ENCODE peak calls at places on chromosome 6, in seven cellular contexts. P, K, A, O, H, C and G are unnamed samples.

GRCh38 chr6:130337534-130337933 is 28.3 kb upstream of the TMEM200A start:
- DNase-seq in P (no peak), K (no peak), A (no peak), O (no peak), H (no peak), C (no peak), G (no peak)

GRCh38 chr6:25945175-25945574 is 14.7 kb upstream of the SLC17A2 start:
- DNase-seq in P (no peak), K (no peak), A (no peak), O (no peak), H (no peak), C (no peak), G (no peak)

GRCh38 chr6:13406781-13407180 is 78.4 kb upstream of the TBC1D7 start:
- DNase-seq in P (no peak), K (no peak), A (peak), O (no peak), H (no peak), C (peak), G (no peak)

GRCh38 chr6:163730496-163731210 is 316.1 kb downstream of the QKI start:
- DNase-seq in P (peak), K (no peak), A (no peak), O (no peak), H (no peak), C (no peak), G (no peak)

GRCh38 chr6:85516168-85516567 is 66.3 kb downstream of the NT5E start:
- DNase-seq in P (no peak), K (peak), A (no peak), O (no peak), H (no peak), C (no peak), G (no peak)

GRCh38 chr6:26521485-26522391 is 16.4 kb upstream of the HMGN4 start:
- DNase-seq in P (peak), K (peak), A (peak), O (peak), H (peak), C (no peak), G (peak)

GRCh38 chr6:108565893-108566292 is 5.2 kb downstream of the FOXO3 start:
- DNase-seq in P (no peak), K (peak), A (peak), O (no peak), H (no peak), C (no peak), G (no peak)

GRCh38 chr6:10518461-10519216 is 2.5 kb upstream of the GCNT2 start:
- DNase-seq in P (no peak), K (no peak), A (no peak), O (no peak), H (no peak), C (peak), G (peak)

GRCh38 chr6:91822581-91822980 is 1235.7 kb upstream of the MAP3K7 start:
- DNase-seq in P (no peak), K (no peak), A (no peak), O (no peak), H (no peak), C (no peak), G (no peak)

GRCh38 chr6:170052991-170053821 is 237.7 kb downstream of the DLL1 start:
- DNase-seq in P (no peak), K (no peak), A (no peak), O (no peak), H (no peak), C (no peak), G (no peak)

GRCh38 chr6:162882817-162883481 is 155.2 kb downstream of the PACRG start:
- DNase-seq in P (no peak), K (no peak), A (no peak), O (no peak), H (no peak), C (no peak), G (no peak)

GRCh38 chr6:53956068-53956711 is 155.1 kb upstream of the MLIP start:
- DNase-seq in P (peak), K (peak), A (peak), O (peak), H (no peak), C (peak), G (peak)

GRCh38 chr6:149319413-149319812 is 1.9 kb downstream of the TAB2 start:
- DNase-seq in P (no peak), K (no peak), A (no peak), O (no peak), H (no peak), C (no peak), G (no peak)

GRCh38 chr6:149903938-149904611 is 6.2 kb upstream of the RAET1E start:
- DNase-seq in P (no peak), K (no peak), A (no peak), O (no peak), H (no peak), C (no peak), G (no peak)

GRCh38 chr6:84457276-84457675 is 229.8 kb upstream of the CEP162 start:
- DNase-seq in P (no peak), K (peak), A (no peak), O (no peak), H (no peak), C (no peak), G (no peak)

GRCh38 chr6:1052262-1052661 is 259.6 kb upstream of the FOXQ1 start:
- DNase-seq in P (no peak), K (no peak), A (no peak), O (no peak), H (no peak), C (no peak), G (no peak)

GRCh38 chr6:35015996-35016395 is 125.1 kb downstream of the TCP11 start:
- DNase-seq in P (no peak), K (no peak), A (no peak), O (no peak), H (no peak), C (no peak), G (no peak)

GRCh38 chr6:159463440-159463839 is 229.6 kb downstream of the SOD2 start:
- DNase-seq in P (no peak), K (no peak), A (no peak), O (no peak), H (no peak), C (no peak), G (no peak)

GRCh38 chr6:128903715-128904114 is 20.8 kb downstream of the LAMA2 start:
- DNase-seq in P (no peak), K (no peak), A (no peak), O (no peak), H (no peak), C (no peak), G (no peak)

GRCh38 chr6:157747395-157747794 is 75.7 kb upstream of the SNX9 start:
- DNase-seq in P (no peak), K (no peak), A (no peak), O (no peak), H (no peak), C (no peak), G (no peak)

GRCh38 chr6:26537846-26538571 is at the start of gene HMGN4:
- DNase-seq in P (peak), K (no peak), A (peak), O (no peak), H (peak), C (peak), G (peak)

GRCh38 chr6:57267586-57268293 is 45.6 kb upstream of the RAB23 start:
- DNase-seq in P (peak), K (peak), A (no peak), O (peak), H (peak), C (peak), G (peak)

GRCh38 chr6:142903806-142904205 is 41.2 kb downstream of the HIVEP2 start:
- DNase-seq in P (no peak), K (no peak), A (no peak), O (no peak), H (no peak), C (no peak), G (peak)

GRCh38 chr6:110329348-110329728 is 28.8 kb downstream of the METTL24 start:
- DNase-seq in P (no peak), K (peak), A (no peak), O (no peak), H (no peak), C (peak), G (no peak)

GRCh38 chr6:168441434-168442391 is 729 bp downstream of the SMOC2 start:
- DNase-seq in P (peak), K (no peak), A (no peak), O (no peak), H (no peak), C (no peak), G (no peak)

GRCh38 chr6:118354641-118355040 is 193.5 kb upstream of the PLN start:
- DNase-seq in P (no peak), K (no peak), A (no peak), O (no peak), H (no peak), C (no peak), G (no peak)

GRCh38 chr6:138654715-138655634 is 118.6 kb upstream of the CCDC28A start:
- DNase-seq in P (no peak), K (no peak), A (peak), O (no peak), H (no peak), C (no peak), G (no peak)

GRCh38 chr6:10431423-10432164 is 16.7 kb upstream of the TFAP2A start:
- DNase-seq in P (no peak), K (no peak), A (no peak), O (no peak), H (no peak), C (no peak), G (no peak)

GRCh38 chr6:71262914-71263313 is 25.7 kb upstream of the OGFRL1 start:
- DNase-seq in P (no peak), K (no peak), A (no peak), O (no peak), H (no peak), C (no peak), G (no peak)

GRCh38 chr6:90195094-90195793 is 101.4 kb downstream of the BACH2 start:
- DNase-seq in P (no peak), K (no peak), A (no peak), O (no peak), H (no peak), C (no peak), G (no peak)

GRCh38 chr6:17574871-17575560 is 25.1 kb upstream of the FAM8A1 start:
- DNase-seq in P (no peak), K (no peak), A (no peak), O (no peak), H (no peak), C (no peak), G (no peak)

GRCh38 chr6:80105972-80106417 is 476 bp upstream of the BCKDHB start:
- DNase-seq in P (no peak), K (no peak), A (no peak), O (no peak), H (no peak), C (no peak), G (no peak)

GRCh38 chr6:139133272-139133671 is 1.6 kb upstream of the HECA start:
- DNase-seq in P (no peak), K (no peak), A (no peak), O (no peak), H (no peak), C (no peak), G (no peak)

GRCh38 chr6:37584654-37585522 is 85.2 kb upstream of the CCDC167 start:
- DNase-seq in P (peak), K (no peak), A (no peak), O (no peak), H (no peak), C (no peak), G (no peak)

GRCh38 chr6:28212510-28213212 is 12.4 kb upstream of the ZSCAN9 start:
- DNase-seq in P (peak), K (no peak), A (no peak), O (peak), H (peak), C (peak), G (peak)

GRCh38 chr6:16154904-16155303 is 26.0 kb downstream of the MYLIP start:
- DNase-seq in P (no peak), K (no peak), A (no peak), O (no peak), H (no peak), C (no peak), G (no peak)

GRCh38 chr6:148422085-148422484 is 79.4 kb downstream of the SASH1 start:
- DNase-seq in P (no peak), K (no peak), A (no peak), O (no peak), H (no peak), C (no peak), G (no peak)

GRCh38 chr6:168157272-168158007 is 78.4 kb upstream of the FRMD1 start:
- DNase-seq in P (peak), K (no peak), A (no peak), O (peak), H (no peak), C (peak), G (peak)

GRCh38 chr6:122770835-122771601 is 8.5 kb upstream of the FABP7 start:
- DNase-seq in P (no peak), K (no peak), A (no peak), O (no peak), H (no peak), C (no peak), G (no peak)

GRCh38 chr6:150667977-150668716 is 68.5 kb downstream of the PLEKHG1 start:
- DNase-seq in P (peak), K (peak), A (peak), O (peak), H (no peak), C (peak), G (peak)